ENCODE peak calls at places on chromosomes 4 and X, in five cellular contexts. One of them, this sample, is unnamed.

GRCh38 chr4:173274744-173275143 is 59.4 kb downstream of the HMGB2 start:
- DNase-seq in DMS153: no peak
- DNase-seq in activated CD8-positive, alpha-beta memory T cell treated with anti-CD3 and anti-CD28 coated beads for 48 hours: no peak
- DNase-seq in activated CD4-positive, alpha-beta T cell treated with anti-CD3 and anti-CD28 coated beads, Interleukin-2, amount 10 ng/mL, durations not matched to agents 7 days and 5 days: no peak
- DNase-seq in AG04450: no peak
- DNase-seq in this sample: no peak

GRCh38 chr4:80173387-80173786 is 23.9 kb upstream of the PRDM8 start:
- DNase-seq in activated CD8-positive, alpha-beta memory T cell treated with anti-CD3 and anti-CD28 coated beads for 48 hours: no peak
- DNase-seq in DMS153: no peak
- DNase-seq in activated CD4-positive, alpha-beta T cell treated with anti-CD3 and anti-CD28 coated beads, Interleukin-2, amount 10 ng/mL, durations not matched to agents 7 days and 5 days: peak; percentile 71
- DNase-seq in AG04450: no peak
- DNase-seq in this sample: peak; percentile 56

GRCh38 chr4:53963786-53964185 is 100.6 kb downstream of the CHIC2 start:
- DNase-seq in AG04450: no peak
- DNase-seq in activated CD4-positive, alpha-beta T cell treated with anti-CD3 and anti-CD28 coated beads, Interleukin-2, amount 10 ng/mL, durations not matched to agents 7 days and 5 days: no peak
- DNase-seq in activated CD8-positive, alpha-beta memory T cell treated with anti-CD3 and anti-CD28 coated beads for 48 hours: no peak
- DNase-seq in DMS153: no peak
- DNase-seq in this sample: no peak

GRCh38 chr4:12499693-12500092 is 984.4 kb downstream of the RAB28 start:
- DNase-seq in activated CD8-positive, alpha-beta memory T cell treated with anti-CD3 and anti-CD28 coated beads for 48 hours: no peak
- DNase-seq in DMS153: no peak
- DNase-seq in AG04450: no peak
- DNase-seq in activated CD4-positive, alpha-beta T cell treated with anti-CD3 and anti-CD28 coated beads, Interleukin-2, amount 10 ng/mL, durations not matched to agents 7 days and 5 days: no peak
- DNase-seq in this sample: no peak

GRCh38 chr4:77922158-77923094 is 59.8 kb downstream of the MRPL1 start:
- DNase-seq in AG04450: no peak
- DNase-seq in activated CD4-positive, alpha-beta T cell treated with anti-CD3 and anti-CD28 coated beads, Interleukin-2, amount 10 ng/mL, durations not matched to agents 7 days and 5 days: no peak
- DNase-seq in activated CD8-positive, alpha-beta memory T cell treated with anti-CD3 and anti-CD28 coated beads for 48 hours: no peak
- DNase-seq in DMS153: no peak
- DNase-seq in this sample: no peak

GRCh38 chr4:164501074-164501473 is 252.9 kb upstream of the SMIM31 start:
- DNase-seq in DMS153: no peak
- DNase-seq in activated CD4-positive, alpha-beta T cell treated with anti-CD3 and anti-CD28 coated beads, Interleukin-2, amount 10 ng/mL, durations not matched to agents 7 days and 5 days: no peak
- DNase-seq in activated CD8-positive, alpha-beta memory T cell treated with anti-CD3 and anti-CD28 coated beads for 48 hours: no peak
- DNase-seq in AG04450: no peak
- DNase-seq in this sample: peak; percentile 18

GRCh38 chrX:132834741-132835140 is 123.7 kb downstream of the HS6ST2 start:
- DNase-seq in AG04450: no peak
- DNase-seq in DMS153: no peak
- DNase-seq in activated CD4-positive, alpha-beta T cell treated with anti-CD3 and anti-CD28 coated beads, Interleukin-2, amount 10 ng/mL, durations not matched to agents 7 days and 5 days: no peak
- DNase-seq in activated CD8-positive, alpha-beta memory T cell treated with anti-CD3 and anti-CD28 coated beads for 48 hours: no peak
- DNase-seq in this sample: no peak

GRCh38 chrX:17859609-17860178 is 1.4 kb downstream of the RAI2 start:
- DNase-seq in DMS153: no peak
- DNase-seq in activated CD4-positive, alpha-beta T cell treated with anti-CD3 and anti-CD28 coated beads, Interleukin-2, amount 10 ng/mL, durations not matched to agents 7 days and 5 days: no peak
- DNase-seq in activated CD8-positive, alpha-beta memory T cell treated with anti-CD3 and anti-CD28 coated beads for 48 hours: no peak
- DNase-seq in AG04450: no peak
- DNase-seq in this sample: no peak

GRCh38 chrX:10648608-10649007 is 28.2 kb upstream of the MID1 start:
- DNase-seq in activated CD8-positive, alpha-beta memory T cell treated with anti-CD3 and anti-CD28 coated beads for 48 hours: no peak
- DNase-seq in DMS153: no peak
- DNase-seq in activated CD4-positive, alpha-beta T cell treated with anti-CD3 and anti-CD28 coated beads, Interleukin-2, amount 10 ng/mL, durations not matched to agents 7 days and 5 days: no peak
- DNase-seq in AG04450: peak; percentile 26
- DNase-seq in this sample: no peak

GRCh38 chr4:139469216-139469615 is 15.3 kb downstream of the RAB33B start:
- DNase-seq in DMS153: no peak
- DNase-seq in activated CD4-positive, alpha-beta T cell treated with anti-CD3 and anti-CD28 coated beads, Interleukin-2, amount 10 ng/mL, durations not matched to agents 7 days and 5 days: no peak
- DNase-seq in AG04450: no peak
- DNase-seq in activated CD8-positive, alpha-beta memory T cell treated with anti-CD3 and anti-CD28 coated beads for 48 hours: no peak
- DNase-seq in this sample: no peak

GRCh38 chr4:68864438-68865177 is 48.8 kb downstream of the UGT2B10 start:
- DNase-seq in AG04450: no peak
- DNase-seq in DMS153: no peak
- DNase-seq in activated CD8-positive, alpha-beta memory T cell treated with anti-CD3 and anti-CD28 coated beads for 48 hours: no peak
- DNase-seq in activated CD4-positive, alpha-beta T cell treated with anti-CD3 and anti-CD28 coated beads, Interleukin-2, amount 10 ng/mL, durations not matched to agents 7 days and 5 days: no peak
- DNase-seq in this sample: no peak

GRCh38 chr4:95507147-95507546 is 41.6 kb downstream of the UNC5C start:
- DNase-seq in activated CD4-positive, alpha-beta T cell treated with anti-CD3 and anti-CD28 coated beads, Interleukin-2, amount 10 ng/mL, durations not matched to agents 7 days and 5 days: no peak
- DNase-seq in activated CD8-positive, alpha-beta memory T cell treated with anti-CD3 and anti-CD28 coated beads for 48 hours: no peak
- DNase-seq in DMS153: no peak
- DNase-seq in AG04450: no peak
- DNase-seq in this sample: no peak

GRCh38 chr4:105246712-105247111 is 100.0 kb downstream of the TET2 start:
- DNase-seq in AG04450: peak; percentile 48
- DNase-seq in activated CD8-positive, alpha-beta memory T cell treated with anti-CD3 and anti-CD28 coated beads for 48 hours: no peak
- DNase-seq in DMS153: no peak
- DNase-seq in activated CD4-positive, alpha-beta T cell treated with anti-CD3 and anti-CD28 coated beads, Interleukin-2, amount 10 ng/mL, durations not matched to agents 7 days and 5 days: no peak
- DNase-seq in this sample: no peak

GRCh38 chr4:39637572-39638357 is 900 bp downstream of the SMIM14 start:
- DNase-seq in AG04450: no peak
- DNase-seq in activated CD4-positive, alpha-beta T cell treated with anti-CD3 and anti-CD28 coated beads, Interleukin-2, amount 10 ng/mL, durations not matched to agents 7 days and 5 days: peak; percentile 27
- DNase-seq in DMS153: no peak
- DNase-seq in activated CD8-positive, alpha-beta memory T cell treated with anti-CD3 and anti-CD28 coated beads for 48 hours: peak; percentile 2
- DNase-seq in this sample: no peak

GRCh38 chr4:139144911-139145551 is 32.0 kb downstream of the ELF2 start:
- DNase-seq in DMS153: peak; percentile 18
- DNase-seq in AG04450: no peak
- DNase-seq in activated CD4-positive, alpha-beta T cell treated with anti-CD3 and anti-CD28 coated beads, Interleukin-2, amount 10 ng/mL, durations not matched to agents 7 days and 5 days: no peak
- DNase-seq in activated CD8-positive, alpha-beta memory T cell treated with anti-CD3 and anti-CD28 coated beads for 48 hours: no peak
- DNase-seq in this sample: no peak

GRCh38 chr4:78749972-78750727 is 26.0 kb upstream of the BMP2K start:
- DNase-seq in AG04450: no peak
- DNase-seq in activated CD4-positive, alpha-beta T cell treated with anti-CD3 and anti-CD28 coated beads, Interleukin-2, amount 10 ng/mL, durations not matched to agents 7 days and 5 days: no peak
- DNase-seq in DMS153: no peak
- DNase-seq in activated CD8-positive, alpha-beta memory T cell treated with anti-CD3 and anti-CD28 coated beads for 48 hours: no peak
- DNase-seq in this sample: no peak

GRCh38 chr4:58191086-58191485 is 1080.9 kb upstream of the IGFBP7 start:
- DNase-seq in AG04450: no peak
- DNase-seq in activated CD4-positive, alpha-beta T cell treated with anti-CD3 and anti-CD28 coated beads, Interleukin-2, amount 10 ng/mL, durations not matched to agents 7 days and 5 days: no peak
- DNase-seq in DMS153: no peak
- DNase-seq in activated CD8-positive, alpha-beta memory T cell treated with anti-CD3 and anti-CD28 coated beads for 48 hours: no peak
- DNase-seq in this sample: no peak

GRCh38 chrX:40167240-40168182 is 69.8 kb upstream of the BCOR start:
- DNase-seq in AG04450: no peak
- DNase-seq in activated CD4-positive, alpha-beta T cell treated with anti-CD3 and anti-CD28 coated beads, Interleukin-2, amount 10 ng/mL, durations not matched to agents 7 days and 5 days: no peak
- DNase-seq in DMS153: peak; percentile 50
- DNase-seq in activated CD8-positive, alpha-beta memory T cell treated with anti-CD3 and anti-CD28 coated beads for 48 hours: no peak
- DNase-seq in this sample: no peak

GRCh38 chr4:88341227-88342192 is 37.1 kb upstream of the HERC6 start:
- DNase-seq in activated CD8-positive, alpha-beta memory T cell treated with anti-CD3 and anti-CD28 coated beads for 48 hours: no peak
- DNase-seq in DMS153: peak; percentile 11
- DNase-seq in activated CD4-positive, alpha-beta T cell treated with anti-CD3 and anti-CD28 coated beads, Interleukin-2, amount 10 ng/mL, durations not matched to agents 7 days and 5 days: no peak
- DNase-seq in AG04450: peak; percentile 81
- DNase-seq in this sample: peak; percentile 74

GRCh38 chr4:152265149-152265621 is 270.7 kb downstream of the FBXW7 start:
- DNase-seq in AG04450: peak; percentile 84
- DNase-seq in DMS153: peak; percentile 81
- DNase-seq in activated CD4-positive, alpha-beta T cell treated with anti-CD3 and anti-CD28 coated beads, Interleukin-2, amount 10 ng/mL, durations not matched to agents 7 days and 5 days: no peak
- DNase-seq in activated CD8-positive, alpha-beta memory T cell treated with anti-CD3 and anti-CD28 coated beads for 48 hours: no peak
- DNase-seq in this sample: peak; percentile 65

GRCh38 chr4:84091266-84091665 is 407.8 kb downstream of the NKX6-1 start:
- DNase-seq in AG04450: no peak
- DNase-seq in activated CD8-positive, alpha-beta memory T cell treated with anti-CD3 and anti-CD28 coated beads for 48 hours: no peak
- DNase-seq in DMS153: no peak
- DNase-seq in activated CD4-positive, alpha-beta T cell treated with anti-CD3 and anti-CD28 coated beads, Interleukin-2, amount 10 ng/mL, durations not matched to agents 7 days and 5 days: no peak
- DNase-seq in this sample: no peak

GRCh38 chrX:20355187-20355586 is 88.5 kb upstream of the RPS6KA3 start:
- DNase-seq in activated CD8-positive, alpha-beta memory T cell treated with anti-CD3 and anti-CD28 coated beads for 48 hours: no peak
- DNase-seq in AG04450: no peak
- DNase-seq in activated CD4-positive, alpha-beta T cell treated with anti-CD3 and anti-CD28 coated beads, Interleukin-2, amount 10 ng/mL, durations not matched to agents 7 days and 5 days: no peak
- DNase-seq in DMS153: no peak
- DNase-seq in this sample: no peak

GRCh38 chr4:57110635-57111546 is 706 bp upstream of the IGFBP7 start:
- DNase-seq in DMS153: no peak
- DNase-seq in AG04450: no peak
- DNase-seq in activated CD8-positive, alpha-beta memory T cell treated with anti-CD3 and anti-CD28 coated beads for 48 hours: no peak
- DNase-seq in activated CD4-positive, alpha-beta T cell treated with anti-CD3 and anti-CD28 coated beads, Interleukin-2, amount 10 ng/mL, durations not matched to agents 7 days and 5 days: no peak
- DNase-seq in this sample: no peak

GRCh38 chr4:14924945-14925344 is 77.3 kb upstream of the CPEB2 start:
- DNase-seq in activated CD8-positive, alpha-beta memory T cell treated with anti-CD3 and anti-CD28 coated beads for 48 hours: no peak
- DNase-seq in activated CD4-positive, alpha-beta T cell treated with anti-CD3 and anti-CD28 coated beads, Interleukin-2, amount 10 ng/mL, durations not matched to agents 7 days and 5 days: peak; percentile 17
- DNase-seq in AG04450: no peak
- DNase-seq in DMS153: no peak
- DNase-seq in this sample: no peak

GRCh38 chr4:33188733-33189132 is 2468.6 kb downstream of the PCDH7 start:
- DNase-seq in activated CD8-positive, alpha-beta memory T cell treated with anti-CD3 and anti-CD28 coated beads for 48 hours: no peak
- DNase-seq in AG04450: no peak
- DNase-seq in DMS153: no peak
- DNase-seq in activated CD4-positive, alpha-beta T cell treated with anti-CD3 and anti-CD28 coated beads, Interleukin-2, amount 10 ng/mL, durations not matched to agents 7 days and 5 days: no peak
- DNase-seq in this sample: no peak

GRCh38 chr4:56656346-56656643 is 24.8 kb downstream of the HOPX start:
- DNase-seq in activated CD8-positive, alpha-beta memory T cell treated with anti-CD3 and anti-CD28 coated beads for 48 hours: peak; percentile 48
- DNase-seq in AG04450: no peak
- DNase-seq in activated CD4-positive, alpha-beta T cell treated with anti-CD3 and anti-CD28 coated beads, Interleukin-2, amount 10 ng/mL, durations not matched to agents 7 days and 5 days: peak; percentile 48
- DNase-seq in DMS153: no peak
- DNase-seq in this sample: no peak

GRCh38 chrX:130658310-130658709 is 244.7 kb downstream of the ENOX2 start:
- DNase-seq in activated CD4-positive, alpha-beta T cell treated with anti-CD3 and anti-CD28 coated beads, Interleukin-2, amount 10 ng/mL, durations not matched to agents 7 days and 5 days: no peak
- DNase-seq in activated CD8-positive, alpha-beta memory T cell treated with anti-CD3 and anti-CD28 coated beads for 48 hours: no peak
- DNase-seq in DMS153: no peak
- DNase-seq in AG04450: no peak
- DNase-seq in this sample: no peak

GRCh38 chr4:92387459-92388069 is 83.8 kb downstream of the GRID2 start:
- DNase-seq in DMS153: peak; percentile 3
- DNase-seq in AG04450: peak; percentile 8
- DNase-seq in activated CD4-positive, alpha-beta T cell treated with anti-CD3 and anti-CD28 coated beads, Interleukin-2, amount 10 ng/mL, durations not matched to agents 7 days and 5 days: no peak
- DNase-seq in activated CD8-positive, alpha-beta memory T cell treated with anti-CD3 and anti-CD28 coated beads for 48 hours: no peak
- DNase-seq in this sample: peak; percentile 16

GRCh38 chr4:80788798-80789197 is 241.7 kb upstream of the BMP3 start:
- DNase-seq in AG04450: no peak
- DNase-seq in activated CD4-positive, alpha-beta T cell treated with anti-CD3 and anti-CD28 coated beads, Interleukin-2, amount 10 ng/mL, durations not matched to agents 7 days and 5 days: no peak
- DNase-seq in activated CD8-positive, alpha-beta memory T cell treated with anti-CD3 and anti-CD28 coated beads for 48 hours: no peak
- DNase-seq in DMS153: no peak
- DNase-seq in this sample: no peak

GRCh38 chr4:4461850-4462249 is 74.9 kb downstream of the NSG1 start:
- DNase-seq in AG04450: no peak
- DNase-seq in activated CD8-positive, alpha-beta memory T cell treated with anti-CD3 and anti-CD28 coated beads for 48 hours: no peak
- DNase-seq in activated CD4-positive, alpha-beta T cell treated with anti-CD3 and anti-CD28 coated beads, Interleukin-2, amount 10 ng/mL, durations not matched to agents 7 days and 5 days: peak; percentile 19
- DNase-seq in DMS153: peak; percentile 47
- DNase-seq in this sample: no peak

GRCh38 chr4:66590488-66591215 is 920.4 kb upstream of the EPHA5 start:
- DNase-seq in AG04450: no peak
- DNase-seq in DMS153: no peak
- DNase-seq in activated CD8-positive, alpha-beta memory T cell treated with anti-CD3 and anti-CD28 coated beads for 48 hours: no peak
- DNase-seq in activated CD4-positive, alpha-beta T cell treated with anti-CD3 and anti-CD28 coated beads, Interleukin-2, amount 10 ng/mL, durations not matched to agents 7 days and 5 days: no peak
- DNase-seq in this sample: no peak

GRCh38 chrX:47143894-47144625 is 442 bp downstream of the NDUFB11 start:
- DNase-seq in AG04450: no peak
- DNase-seq in activated CD8-positive, alpha-beta memory T cell treated with anti-CD3 and anti-CD28 coated beads for 48 hours: peak; percentile 15
- DNase-seq in activated CD4-positive, alpha-beta T cell treated with anti-CD3 and anti-CD28 coated beads, Interleukin-2, amount 10 ng/mL, durations not matched to agents 7 days and 5 days: no peak
- DNase-seq in DMS153: no peak
- DNase-seq in this sample: no peak

GRCh38 chr4:103996059-103996458 is 276.3 kb upstream of the TACR3 start:
- DNase-seq in activated CD4-positive, alpha-beta T cell treated with anti-CD3 and anti-CD28 coated beads, Interleukin-2, amount 10 ng/mL, durations not matched to agents 7 days and 5 days: no peak
- DNase-seq in AG04450: no peak
- DNase-seq in DMS153: peak; percentile 54
- DNase-seq in activated CD8-positive, alpha-beta memory T cell treated with anti-CD3 and anti-CD28 coated beads for 48 hours: no peak
- DNase-seq in this sample: no peak